ENCODE peak calls at places on chromosome 12, in six cellular contexts. One of them, this sample, is unnamed.

GRCh38 chr12:123260081-123260480 is 11.6 kb downstream of the CDK2AP1 start:
- DNase-seq in astrocyte of the cerebellum: no peak
- DNase-seq in mesothelial cell of epicardium: no peak
- DNase-seq in fibroblast of lung: no peak
- DNase-seq in tibial artery: no peak
- DNase-seq in right lobe of liver: no peak
- DNase-seq in this sample: no peak

GRCh38 chr12:47787596-47788319 is 14.7 kb downstream of the SLC48A1 start:
- DNase-seq in fibroblast of lung: no peak
- DNase-seq in right lobe of liver: no peak
- DNase-seq in astrocyte of the cerebellum: no peak
- DNase-seq in tibial artery: no peak
- DNase-seq in mesothelial cell of epicardium: no peak
- DNase-seq in this sample: no peak

GRCh38 chr12:121964813-121965643 is 46.6 kb downstream of the CFAP251 start:
- DNase-seq in right lobe of liver: no peak
- DNase-seq in astrocyte of the cerebellum: no peak
- DNase-seq in tibial artery: no peak
- DNase-seq in mesothelial cell of epicardium: no peak
- DNase-seq in fibroblast of lung: peak; percentile 44
- DNase-seq in this sample: no peak

GRCh38 chr12:121120323-121120722 is 12.4 kb upstream of the P2RX7 start:
- DNase-seq in astrocyte of the cerebellum: no peak
- DNase-seq in tibial artery: no peak
- DNase-seq in right lobe of liver: no peak
- DNase-seq in mesothelial cell of epicardium: no peak
- DNase-seq in fibroblast of lung: no peak
- DNase-seq in this sample: no peak

GRCh38 chr12:114685869-114686268 is 1.9 kb upstream of the TBX3 start:
- DNase-seq in astrocyte of the cerebellum: no peak
- DNase-seq in right lobe of liver: no peak
- DNase-seq in mesothelial cell of epicardium: no peak
- DNase-seq in tibial artery: no peak
- DNase-seq in fibroblast of lung: peak; percentile 76
- DNase-seq in this sample: no peak

GRCh38 chr12:53981652-53982565 is 3.0 kb upstream of the HOXC10 start:
- DNase-seq in astrocyte of the cerebellum: no peak
- DNase-seq in tibial artery: no peak
- DNase-seq in fibroblast of lung: no peak
- DNase-seq in right lobe of liver: peak; percentile 28
- DNase-seq in mesothelial cell of epicardium: no peak
- DNase-seq in this sample: no peak

GRCh38 chr12:117114784-117115183 is 15.6 kb upstream of the TESC start:
- DNase-seq in mesothelial cell of epicardium: no peak
- DNase-seq in tibial artery: no peak
- DNase-seq in astrocyte of the cerebellum: no peak
- DNase-seq in right lobe of liver: no peak
- DNase-seq in fibroblast of lung: no peak
- DNase-seq in this sample: peak; percentile 33

GRCh38 chr12:42213023-42213422 is 25.0 kb downstream of the YAF2 start:
- DNase-seq in tibial artery: no peak
- DNase-seq in astrocyte of the cerebellum: no peak
- DNase-seq in mesothelial cell of epicardium: peak; percentile 50
- DNase-seq in fibroblast of lung: no peak
- DNase-seq in right lobe of liver: no peak
- DNase-seq in this sample: no peak

GRCh38 chr12:120062976-120063579 is 53.5 kb downstream of the RAB35 start:
- DNase-seq in right lobe of liver: no peak
- DNase-seq in fibroblast of lung: no peak
- DNase-seq in mesothelial cell of epicardium: no peak
- DNase-seq in astrocyte of the cerebellum: no peak
- DNase-seq in tibial artery: no peak
- DNase-seq in this sample: no peak

GRCh38 chr12:18799561-18799960 is 61.6 kb downstream of the CAPZA3 start:
- DNase-seq in right lobe of liver: no peak
- DNase-seq in fibroblast of lung: peak; percentile 19
- DNase-seq in tibial artery: no peak
- DNase-seq in mesothelial cell of epicardium: no peak
- DNase-seq in astrocyte of the cerebellum: no peak
- DNase-seq in this sample: no peak

GRCh38 chr12:31895449-31896150 is 63.6 kb upstream of the RESF1 start:
- DNase-seq in tibial artery: no peak
- DNase-seq in fibroblast of lung: no peak
- DNase-seq in mesothelial cell of epicardium: no peak
- DNase-seq in right lobe of liver: no peak
- DNase-seq in astrocyte of the cerebellum: no peak
- DNase-seq in this sample: no peak

GRCh38 chr12:27460471-27460978 is 14.0 kb downstream of the SMCO2 start:
- DNase-seq in astrocyte of the cerebellum: no peak
- DNase-seq in fibroblast of lung: no peak
- DNase-seq in mesothelial cell of epicardium: no peak
- DNase-seq in right lobe of liver: no peak
- DNase-seq in tibial artery: no peak
- DNase-seq in this sample: no peak

GRCh38 chr12:95608252-95609033 is 57.2 kb upstream of the USP44 start:
- DNase-seq in mesothelial cell of epicardium: no peak
- DNase-seq in fibroblast of lung: peak; percentile 85
- DNase-seq in right lobe of liver: no peak
- DNase-seq in tibial artery: peak; percentile 81
- DNase-seq in astrocyte of the cerebellum: peak; percentile 94
- DNase-seq in this sample: no peak

DNA sequence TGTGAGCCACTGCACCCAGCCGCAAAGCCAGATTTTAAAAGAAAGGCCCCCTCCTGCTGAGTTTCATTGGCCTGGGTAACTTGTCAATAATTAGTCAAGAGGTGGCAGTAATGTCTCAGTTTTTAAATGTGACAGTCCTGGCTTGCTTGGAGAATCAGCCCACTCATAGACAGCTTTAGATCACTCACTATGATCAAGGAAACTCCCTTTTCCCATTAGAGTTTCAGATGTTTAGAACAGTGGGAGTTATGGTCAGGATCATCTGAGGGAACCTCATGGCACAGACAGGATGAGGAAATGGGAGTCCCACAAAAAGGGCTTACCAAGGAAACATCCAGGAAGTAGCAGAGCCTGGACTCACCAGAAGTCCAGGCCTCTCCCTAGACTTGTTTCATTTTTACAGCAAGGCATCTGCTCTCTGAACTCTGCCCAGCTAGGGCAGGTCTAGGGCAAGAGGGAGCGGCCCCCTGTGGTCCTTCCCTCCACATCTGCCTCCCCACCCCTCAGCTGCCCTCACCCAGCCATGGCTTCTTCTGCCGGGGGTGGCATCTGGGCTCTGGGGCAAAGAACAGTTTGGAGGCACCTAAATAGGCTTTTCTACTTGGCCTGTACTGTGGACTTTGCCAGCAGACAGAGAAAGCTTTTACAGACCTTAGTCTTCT is 11.2 kb downstream of the BCL2L14 start:
- DNase-seq in mesothelial cell of epicardium: no peak
- DNase-seq in astrocyte of the cerebellum: peak; percentile 4
- DNase-seq in fibroblast of lung: peak; percentile 61
- DNase-seq in right lobe of liver: no peak
- DNase-seq in tibial artery: no peak
- DNase-seq in this sample: no peak
- TF ChIP-seq CTCF in mesothelial cell of epicardium: no peak
- TF ChIP-seq CTCF in astrocyte of the cerebellum: peak; percentile 17
- TF ChIP-seq CTCF in fibroblast of lung: peak; percentile 3
- TF ChIP-seq CTCF in right lobe of liver: peak; percentile 33
- TF ChIP-seq CTCF in tibial artery: peak; percentile 48
- TF ChIP-seq CTCF in this sample: peak; percentile 80

DNA sequence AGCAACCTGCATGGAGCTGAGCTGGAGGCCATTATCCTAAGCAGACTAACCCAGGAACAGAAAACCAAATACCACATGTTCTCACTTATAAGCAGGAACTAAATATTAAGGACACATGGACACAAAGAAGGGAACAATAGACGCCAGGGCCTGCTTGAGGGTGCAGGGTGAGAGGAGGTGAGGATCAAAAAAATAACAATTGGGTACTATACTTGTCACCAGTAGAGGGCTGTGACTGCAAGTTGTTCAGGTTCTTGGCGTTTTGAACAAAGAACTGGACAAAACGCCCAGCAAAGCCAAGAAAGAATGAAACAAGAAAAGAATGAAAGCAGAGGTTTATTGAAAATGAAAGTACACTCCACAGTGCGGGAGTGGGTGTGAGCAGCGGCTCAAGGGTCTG is 208.5 kb upstream of the NEDD1 start:
- DNase-seq in tibial artery: no peak
- DNase-seq in mesothelial cell of epicardium: no peak
- DNase-seq in astrocyte of the cerebellum: no peak
- DNase-seq in fibroblast of lung: no peak
- DNase-seq in right lobe of liver: no peak
- DNase-seq in this sample: no peak
- TF ChIP-seq CTCF in tibial artery: no peak
- TF ChIP-seq CTCF in mesothelial cell of epicardium: no peak
- TF ChIP-seq CTCF in astrocyte of the cerebellum: no peak
- TF ChIP-seq CTCF in fibroblast of lung: peak; percentile 16
- TF ChIP-seq CTCF in right lobe of liver: no peak
- TF ChIP-seq CTCF in this sample: no peak

GRCh38 chr12:106766393-106766826 is 8.1 kb upstream of the RIC8B start:
- DNase-seq in right lobe of liver: peak; percentile 81
- DNase-seq in tibial artery: peak; percentile 74
- DNase-seq in astrocyte of the cerebellum: no peak
- DNase-seq in mesothelial cell of epicardium: no peak
- DNase-seq in fibroblast of lung: peak; percentile 64
- DNase-seq in this sample: no peak

GRCh38 chr12:106767954-106768501 is 6.5 kb upstream of the RIC8B start:
- DNase-seq in mesothelial cell of epicardium: no peak
- DNase-seq in right lobe of liver: peak; percentile 77
- DNase-seq in fibroblast of lung: peak; percentile 39
- DNase-seq in tibial artery: no peak
- DNase-seq in astrocyte of the cerebellum: peak; percentile 12
- DNase-seq in this sample: no peak

GRCh38 chr12:106767206-106767605 is 7.3 kb upstream of the RIC8B start:
- DNase-seq in fibroblast of lung: no peak
- DNase-seq in mesothelial cell of epicardium: no peak
- DNase-seq in right lobe of liver: no peak
- DNase-seq in tibial artery: no peak
- DNase-seq in astrocyte of the cerebellum: no peak
- DNase-seq in this sample: no peak

GRCh38 chr12:106769078-106769477 is 5.4 kb upstream of the RIC8B start:
- DNase-seq in fibroblast of lung: peak; percentile 65
- DNase-seq in tibial artery: no peak
- DNase-seq in astrocyte of the cerebellum: peak; percentile 76
- DNase-seq in mesothelial cell of epicardium: no peak
- DNase-seq in right lobe of liver: no peak
- DNase-seq in this sample: no peak

GRCh38 chr12:106764738-106765137 is 9.7 kb upstream of the RIC8B start:
- DNase-seq in tibial artery: peak; percentile 84
- DNase-seq in right lobe of liver: peak; percentile 77
- DNase-seq in astrocyte of the cerebellum: no peak
- DNase-seq in fibroblast of lung: peak; percentile 56
- DNase-seq in mesothelial cell of epicardium: no peak
- DNase-seq in this sample: no peak
- TF ChIP-seq CTCF in tibial artery: no peak
- TF ChIP-seq CTCF in right lobe of liver: peak; percentile 61
- TF ChIP-seq CTCF in astrocyte of the cerebellum: no peak
- TF ChIP-seq CTCF in fibroblast of lung: no peak
- TF ChIP-seq CTCF in mesothelial cell of epicardium: no peak
- TF ChIP-seq CTCF in this sample: peak; percentile 26

DNA sequence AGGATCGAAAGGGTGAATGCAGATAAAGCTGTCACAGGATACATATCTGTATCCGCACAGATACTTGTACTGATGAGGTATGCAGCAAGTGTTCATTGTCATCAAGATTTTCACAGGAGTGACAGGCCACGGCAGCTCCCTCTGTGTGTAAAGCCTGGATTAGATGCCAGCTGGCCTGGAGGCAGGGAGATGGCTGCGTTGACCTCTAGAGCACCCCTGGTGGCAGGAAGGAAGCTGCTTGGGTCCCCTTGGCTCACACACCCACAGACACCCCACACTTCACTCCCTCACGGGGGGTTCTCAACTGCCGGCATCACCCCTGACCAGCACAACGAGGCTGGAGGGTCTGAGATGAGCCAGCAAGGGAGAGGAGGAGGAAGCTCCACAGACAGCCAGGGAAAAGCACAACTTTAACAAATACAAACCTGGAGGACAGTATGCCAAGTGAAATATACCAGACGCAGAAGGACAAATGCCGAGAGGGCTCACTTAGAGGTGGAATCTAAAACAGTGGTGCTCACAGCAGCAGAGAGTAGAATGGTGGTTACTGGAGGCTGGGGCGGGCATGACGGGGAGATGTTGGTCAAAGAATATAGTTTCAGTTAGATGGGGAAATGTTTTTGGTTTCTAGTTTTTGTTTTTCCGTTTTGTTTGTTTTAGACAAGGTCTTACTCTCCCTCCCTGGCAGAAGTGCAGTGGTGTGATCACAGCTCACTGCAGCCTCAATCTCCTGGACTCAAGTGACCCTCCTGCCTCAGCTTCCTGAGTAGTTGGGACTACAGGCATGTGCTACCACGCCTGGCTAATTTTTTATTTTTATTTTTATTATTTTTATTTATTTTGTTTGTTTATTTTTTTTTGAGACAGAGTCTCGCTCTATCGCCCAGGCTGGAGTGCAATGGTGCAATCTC is 45.7 kb downstream of the TEAD4 start:
- DNase-seq in right lobe of liver: no peak
- DNase-seq in mesothelial cell of epicardium: no peak
- DNase-seq in fibroblast of lung: no peak
- DNase-seq in tibial artery: no peak
- DNase-seq in astrocyte of the cerebellum: no peak
- DNase-seq in this sample: no peak
- TF ChIP-seq CTCF in right lobe of liver: no peak
- TF ChIP-seq CTCF in mesothelial cell of epicardium: no peak
- TF ChIP-seq CTCF in fibroblast of lung: peak; percentile 5
- TF ChIP-seq CTCF in tibial artery: no peak
- TF ChIP-seq CTCF in astrocyte of the cerebellum: peak; percentile 34
- TF ChIP-seq CTCF in this sample: peak; percentile 55

DNA sequence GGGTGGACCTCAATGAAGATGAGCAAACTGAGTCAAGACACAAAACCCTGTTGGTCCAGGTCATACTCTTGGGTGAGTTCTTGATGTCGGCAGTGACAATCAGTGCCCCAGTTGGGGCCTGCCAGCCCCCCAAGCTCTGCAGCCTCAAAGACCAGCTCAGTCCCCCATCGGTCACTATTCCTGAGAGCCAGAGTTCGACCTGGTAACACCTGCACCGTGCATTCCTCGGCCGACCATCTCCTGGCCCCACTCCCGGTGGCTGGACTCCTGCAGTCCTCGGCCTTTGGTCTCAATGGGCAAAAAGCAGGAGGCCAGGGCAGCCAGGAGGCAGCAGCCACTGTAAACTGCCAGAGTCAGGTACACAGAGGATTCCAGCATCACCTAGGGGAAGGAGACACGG is 32.5 kb downstream of the DAO start:
- DNase-seq in fibroblast of lung: no peak
- DNase-seq in astrocyte of the cerebellum: no peak
- DNase-seq in tibial artery: no peak
- DNase-seq in right lobe of liver: no peak
- DNase-seq in mesothelial cell of epicardium: no peak
- DNase-seq in this sample: no peak
- TF ChIP-seq CTCF in fibroblast of lung: no peak
- TF ChIP-seq CTCF in astrocyte of the cerebellum: no peak
- TF ChIP-seq CTCF in tibial artery: no peak
- TF ChIP-seq CTCF in right lobe of liver: no peak
- TF ChIP-seq CTCF in mesothelial cell of epicardium: no peak
- TF ChIP-seq CTCF in this sample: no peak

GRCh38 chr12:75953312-75953906 is 78.2 kb downstream of the PHLDA1 start:
- DNase-seq in tibial artery: no peak
- DNase-seq in fibroblast of lung: peak; percentile 85
- DNase-seq in astrocyte of the cerebellum: peak; percentile 34
- DNase-seq in right lobe of liver: no peak
- DNase-seq in mesothelial cell of epicardium: no peak
- DNase-seq in this sample: no peak
- TF ChIP-seq CTCF in tibial artery: no peak
- TF ChIP-seq CTCF in fibroblast of lung: no peak
- TF ChIP-seq CTCF in astrocyte of the cerebellum: no peak
- TF ChIP-seq CTCF in right lobe of liver: no peak
- TF ChIP-seq CTCF in mesothelial cell of epicardium: no peak
- TF ChIP-seq CTCF in this sample: peak; percentile 6